ENCODE peak calls at places on chromosomes 11 and 22, in nine cellular contexts. J is upper lobe of right lung, L is H1, B is testis, D is fibroblast of lung, V is mesendoderm, N is pancreas, G is right lobe of liver, Y is Caco-2. A is an unnamed sample. For H3K4me1, the result is how much of the 10 kb centered on the place peaks cover.

GRCh38 chr11:130840683-130841082 is 75.6 kb downstream of the SNX19 start:
- DNase-seq in J (no peak), L (no peak), B (no peak), D (peak), V (no peak), N (no peak), G (no peak), Y (no peak), A (no peak)

GRCh38 chr11:125281831-125282595 is 117.5 kb downstream of the PKNOX2 start:
- DNase-seq in J (no peak), L (no peak), B (no peak), D (no peak), V (peak), N (no peak), G (no peak), Y (no peak), A (no peak)

GRCh38 chr11:12008790-12009616 is 577 bp upstream of the DKK3 start:
- DNase-seq in J (peak), L (peak), B (peak), D (peak), V (peak), N (no peak), G (no peak), Y (peak), A (no peak)

GRCh38 chr11:2213890-2214526 is 42.4 kb upstream of the TH start:
- DNase-seq in J (no peak), L (peak), B (peak), D (no peak), V (no peak), N (peak), G (no peak), Y (no peak), A (peak)

GRCh38 chr11:125162743-125163142 is 1.8 kb upstream of the PKNOX2 start:
- DNase-seq in J (no peak), L (no peak), B (no peak), D (no peak), V (peak), N (no peak), G (no peak), Y (no peak), A (no peak)

GRCh38 chr11:19191530-19192169 is 10.1 kb downstream of the CSRP3 start:
- DNase-seq in J (no peak), L (no peak), B (no peak), D (no peak), V (peak), N (no peak), G (peak), Y (peak), A (peak)

GRCh38 chr22:24588370-24588755 is 4.5 kb downstream of the LRRC75B start:
- DNase-seq in J (no peak), L (no peak), B (peak), D (no peak), V (no peak), N (peak), G (no peak), Y (no peak), A (no peak)

GRCh38 chr11:2381494-2382128 is 4.5 kb downstream of the CD81 start:
- DNase-seq in J (no peak), L (no peak), B (no peak), D (no peak), V (no peak), N (no peak), G (peak), Y (no peak), A (no peak)

GRCh38 chr11:69888671-69889076 is 69.5 kb upstream of the FGF3 start:
- DNase-seq in J (no peak), L (peak), B (peak), D (peak), V (peak), N (peak), G (peak), Y (peak), A (peak)

GRCh38 chr11:2271077-2271326 is 614 bp upstream of the ASCL2 start:
- DNase-seq in J (peak), L (peak), B (peak), D (no peak), V (no peak), N (peak), G (peak), Y (no peak), A (peak)

GRCh38 chr11:9273430-9274336 is 8.5 kb upstream of the DENND5A start:
- DNase-seq in J (no peak), L (no peak), B (no peak), D (peak), V (no peak), N (no peak), G (no peak), Y (no peak), A (no peak)

GRCh38 chr11:129960216-129961214 is 42.1 kb downstream of the PRDM10 start:
- DNase-seq in J (no peak), L (no peak), B (no peak), D (peak), V (no peak), N (no peak), G (no peak), Y (peak), A (no peak)

GRCh38 chr11:71055925-71056324 is 196.5 kb downstream of the SHANK2 start:
- DNase-seq in J (no peak), L (no peak), B (no peak), D (no peak), V (no peak), N (no peak), G (no peak), Y (no peak), A (no peak)

GRCh38 chr11:2862395-2862949 is 23.1 kb downstream of the CDKN1C start:
- DNase-seq in J (no peak), L (no peak), B (no peak), D (no peak), V (no peak), N (no peak), G (no peak), Y (no peak), A (no peak)

GRCh38 chr11:124075841-124076571 is 34.9 kb upstream of the OR10G7 start:
- DNase-seq in J (peak), L (no peak), B (peak), D (no peak), V (no peak), N (peak), G (peak), Y (peak), A (no peak)

GRCh38 chr11:64229090-64229958 is 1.0 kb upstream of the DNAJC4 start:
- DNase-seq in J (peak), L (no peak), B (no peak), D (no peak), V (no peak), N (no peak), G (peak), Y (no peak), A (no peak)

GRCh38 chr22:44701824-44702478 is at the start of gene PRR5:
- DNase-seq in J (peak), L (peak), B (peak), D (peak), V (peak), N (peak), G (peak), Y (peak), A (peak)

GRCh38 chr11:121422675-121423074 is 29.4 kb upstream of the SORL1 start:
- DNase-seq in J (no peak), L (no peak), B (no peak), D (no peak), V (no peak), N (no peak), G (no peak), Y (no peak), A (no peak)
- H3K4me1 ChIP-seq in J (under half), L (under half), B (under half), D (under half), V (under half), N (under half), G (under half), Y (under half), A (under half)

GRCh38 chr11:116932182-116932581 is 94.8 kb upstream of the APOA1 start:
- DNase-seq in J (no peak), L (no peak), B (no peak), D (no peak), V (no peak), N (no peak), G (no peak), Y (no peak), A (no peak)
- H3K4me1 ChIP-seq in J (under half), L (under half), B (under half), D (under half), V (under half), N (under half), G (under half), Y (under half), A (half or more)

GRCh38 chr11:113991718-113992458 is 17.0 kb downstream of the HTR3A start:
- DNase-seq in J (no peak), L (no peak), B (no peak), D (peak), V (no peak), N (no peak), G (no peak), Y (no peak), A (no peak)
- H3K4me1 ChIP-seq in J (under half), L (under half), B (under half), D (under half), V (under half), N (under half), G (under half), Y (under half), A (under half)

DNA sequence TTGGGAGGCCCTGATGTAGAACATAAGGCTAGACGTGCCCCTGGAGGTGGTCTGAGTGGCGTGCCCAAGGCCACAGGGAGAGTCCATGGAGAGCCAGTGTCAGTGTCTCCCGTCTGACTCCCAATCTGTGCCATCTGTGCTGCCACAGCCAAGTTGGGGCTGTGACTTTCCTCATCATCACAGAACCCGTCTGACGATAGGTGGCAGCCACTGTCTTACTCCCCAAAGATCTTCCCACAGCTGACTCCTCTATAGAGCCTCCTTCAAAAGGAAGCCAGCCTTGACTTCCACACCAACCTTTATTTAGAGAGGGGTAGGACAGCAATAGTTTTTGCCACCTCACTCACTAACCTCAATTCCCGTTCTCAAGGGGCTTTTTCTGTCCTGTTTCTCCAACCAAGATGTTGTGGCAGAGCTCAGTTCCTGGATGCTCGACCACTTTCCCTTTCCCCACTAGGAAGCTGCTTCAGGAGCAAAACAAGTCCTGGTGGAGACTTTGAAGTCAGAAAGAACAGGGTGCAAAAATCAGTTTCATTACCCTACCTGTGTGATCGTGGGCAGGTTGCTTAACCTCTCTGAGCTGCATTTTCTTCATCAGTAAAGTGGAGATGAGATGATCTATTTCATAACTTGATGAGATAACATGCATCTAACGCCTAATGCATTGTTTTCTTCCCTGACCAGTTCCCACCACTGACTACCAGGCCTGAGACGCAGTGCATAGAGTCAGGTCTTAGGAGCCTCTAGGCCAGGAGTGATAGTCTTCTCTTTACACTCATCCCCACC is 470.2 kb downstream of the SOX6 start:
- DNase-seq in J (no peak), L (no peak), B (no peak), D (no peak), V (no peak), N (no peak), G (no peak), Y (no peak), A (no peak)
- H3K4me1 ChIP-seq in J (under half), L (under half), B (under half), D (under half), V (under half), N (under half), G (under half), Y (under half), A (under half)

A was measured in right atrium auricular region.